ENCODE peak calls at places on chromosomes 2 and 18, in ten cellular contexts. Q is activated CD8-positive, alpha-beta memory T cell treated with anti-CD3 and anti-CD28 coated beads for 48 hours; D is M059J; A is CD8-positive, alpha-beta T cell; R is left cardiac atrium; K is GM10248; F is cardiac fibroblast; P is BJ; N is stimulated activated CD4-positive, alpha-beta T cell treated with anti-CD3 and anti-CD28 coated beads, Interleukin-4, amount 100 ng/mL, for 48 hours; E is stimulated activated CD8-positive, alpha-beta memory T cell treated with anti-CD3 and anti-CD28 coated beads, Interleukin-15, amount 100 ng/mL, for 4 hours. L is an unnamed sample.

GRCh38 chr18:6382968-6383367 is 31.7 kb downstream of the L3MBTL4 start:
- DNase-seq in Q (no peak), D (no peak), A (no peak), R (no peak), K (no peak), F (no peak), P (no peak), N (no peak), E (no peak), L (no peak)

GRCh38 chr2:173964565-173965371 is 405 bp downstream of the SP3 start:
- DNase-seq in Q (peak; percentile 64), D (peak; percentile 85), A (peak; percentile 87), R (peak; percentile 90), K (peak; percentile 67), F (peak; percentile 95), P (no peak), N (peak; percentile 85), E (peak; percentile 70), L (peak; percentile 87)

GRCh38 chr2:95001117-95001551 is 24.4 kb upstream of the MAL start:
- DNase-seq in Q (no peak), D (no peak), A (no peak), R (no peak), K (no peak), F (no peak), P (no peak), N (no peak), E (no peak), L (no peak)

GRCh38 chr2:181193550-181193949 is 213.1 kb downstream of the UBE2E3 start:
- DNase-seq in Q (no peak), D (no peak), A (no peak), R (no peak), K (no peak), F (no peak), P (no peak), N (no peak), E (no peak), L (no peak)

GRCh38 chr2:8662239-8662879 is 19.5 kb upstream of the ID2 start:
- DNase-seq in Q (no peak), D (peak; percentile 91), A (no peak), R (no peak), K (no peak), F (peak; percentile 46), P (peak; percentile 61), N (no peak), E (no peak), L (peak; percentile 58)

GRCh38 chr2:130328710-130329109 is 14.0 kb upstream of the IMP4 start:
- DNase-seq in Q (no peak), D (peak; percentile 18), A (no peak), R (no peak), K (no peak), F (no peak), P (no peak), N (no peak), E (no peak), L (no peak)

GRCh38 chr18:7117390-7118355 is at the start of gene LAMA1:
- DNase-seq in Q (no peak), D (no peak), A (no peak), R (peak; percentile 34), K (no peak), F (peak; percentile 51), P (no peak), N (no peak), E (no peak), L (no peak)

GRCh38 chr2:143885461-143885860 is 634.5 kb downstream of the ZEB2 start:
- DNase-seq in Q (no peak), D (peak; percentile 74), A (no peak), R (no peak), K (no peak), F (no peak), P (no peak), N (no peak), E (no peak), L (no peak)

GRCh38 chr2:152284398-152284797 is 50.6 kb upstream of the FMNL2 start:
- DNase-seq in Q (no peak), D (peak; percentile 16), A (no peak), R (no peak), K (no peak), F (peak; percentile 36), P (no peak), N (no peak), E (no peak), L (no peak)

GRCh38 chr2:200301953-200302628 is 4.4 kb upstream of the SPATS2L start:
- DNase-seq in Q (no peak), D (no peak), A (no peak), R (no peak), K (no peak), F (no peak), P (no peak), N (no peak), E (no peak), L (no peak)

GRCh38 chr2:85648619-85649018 is 19.4 kb downstream of the SFTPB start:
- DNase-seq in Q (no peak), D (peak; percentile 48), A (no peak), R (no peak), K (no peak), F (peak; percentile 73), P (no peak), N (no peak), E (no peak), L (no peak)

GRCh38 chr2:238963164-238963969 is 115.5 kb downstream of the TWIST2 start:
- DNase-seq in Q (no peak), D (peak; percentile 10), A (peak; percentile 4), R (no peak), K (no peak), F (peak; percentile 49), P (no peak), N (no peak), E (no peak), L (no peak)

GRCh38 chr2:100283724-100284501 is 38.4 kb downstream of the LONRF2 start:
- DNase-seq in Q (no peak), D (no peak), A (no peak), R (no peak), K (no peak), F (no peak), P (no peak), N (no peak), E (no peak), L (no peak)

GRCh38 chr2:69742170-69742952 is 427 bp downstream of the ANXA4 start:
- DNase-seq in Q (no peak), D (peak; percentile 36), A (no peak), R (peak; percentile 38), K (no peak), F (peak; percentile 14), P (no peak), N (no peak), E (no peak), L (peak; percentile 33)

GRCh38 chr2:197675246-197675645 is at the start of gene RFTN2:
- DNase-seq in Q (no peak), D (no peak), A (no peak), R (no peak), K (no peak), F (no peak), P (no peak), N (no peak), E (no peak), L (no peak)

GRCh38 chr18:64116806-64117205 is 32.1 kb downstream of the LINC00305 start:
- DNase-seq in Q (no peak), D (no peak), A (no peak), R (no peak), K (no peak), F (no peak), P (no peak), N (no peak), E (no peak), L (no peak)

GRCh38 chr18:35512761-35513160 is 15.0 kb upstream of the INO80C start:
- DNase-seq in Q (no peak), D (no peak), A (no peak), R (no peak), K (no peak), F (no peak), P (no peak), N (no peak), E (no peak), L (no peak)

GRCh38 chr18:74898965-74899364 is 301.3 kb downstream of the ZNF407 start:
- DNase-seq in Q (no peak), D (peak; percentile 60), A (no peak), R (no peak), K (no peak), F (peak; percentile 13), P (no peak), N (no peak), E (no peak), L (no peak)

GRCh38 chr2:153940511-153940910 is 68.8 kb downstream of the GALNT13 start:
- DNase-seq in Q (no peak), D (peak; percentile 2), A (no peak), R (no peak), K (no peak), F (peak; percentile 32), P (no peak), N (no peak), E (no peak), L (no peak)

GRCh38 chr18:80244167-80244566 is 3.1 kb downstream of the PARD6G start:
- DNase-seq in Q (no peak), D (no peak), A (no peak), R (no peak), K (no peak), F (no peak), P (no peak), N (no peak), E (no peak), L (no peak)

GRCh38 chr2:236021497-236022057 is 146.6 kb downstream of the GBX2 start:
- DNase-seq in Q (no peak), D (no peak), A (no peak), R (no peak), K (no peak), F (no peak), P (no peak), N (no peak), E (no peak), L (no peak)

GRCh38 chr18:32446780-32447179 is 23.9 kb downstream of the GAREM1 start:
- DNase-seq in Q (no peak), D (no peak), A (no peak), R (no peak), K (no peak), F (no peak), P (no peak), N (no peak), E (no peak), L (no peak)

GRCh38 chr2:226652388-226652787 is 147.2 kb downstream of the IRS1 start:
- DNase-seq in Q (no peak), D (peak; percentile 97), A (no peak), R (no peak), K (no peak), F (peak; percentile 87), P (peak; percentile 76), N (no peak), E (no peak), L (peak; percentile 75)

GRCh38 chr2:158965731-158966130 is 2.7 kb upstream of the TANC1 start:
- DNase-seq in Q (no peak), D (no peak), A (no peak), R (no peak), K (no peak), F (peak; percentile 48), P (no peak), N (no peak), E (no peak), L (no peak)

GRCh38 chr2:183606718-183607085 is 482.5 kb downstream of the NUP35 start:
- DNase-seq in Q (no peak), D (no peak), A (no peak), R (no peak), K (no peak), F (no peak), P (no peak), N (no peak), E (no peak), L (no peak)

GRCh38 chr2:41966431-41966893 is 81.4 kb upstream of the PKDCC start:
- DNase-seq in Q (no peak), D (peak; percentile 97), A (no peak), R (peak; percentile 94), K (no peak), F (peak; percentile 97), P (peak; percentile 79), N (no peak), E (no peak), L (no peak)

GRCh38 chr2:127046579-127046978 is 60.4 kb downstream of the BIN1 start:
- DNase-seq in Q (no peak), D (no peak), A (no peak), R (no peak), K (no peak), F (no peak), P (no peak), N (no peak), E (no peak), L (no peak)

GRCh38 chr2:62142054-62142453 is 53.9 kb upstream of the B3GNT2 start:
- DNase-seq in Q (no peak), D (no peak), A (no peak), R (no peak), K (peak; percentile 37), F (no peak), P (no peak), N (no peak), E (no peak), L (no peak)